ENCODE peak calls at places on chromosomes 4 and X, in four cellular contexts. N is activated CD4-positive, CD25-positive, alpha-beta regulatory T cell; P is effector memory CD8-positive, alpha-beta T cell; E is hepatocyte. S is an unnamed sample.
A peak's percentile ranks its signal among the peaks of the same experiment; 100 is the strongest.

GRCh38 chrX:95733426-95733825 is 951.2 kb upstream of the DIAPH2 start:
- DNase-seq in E (no peak), P (no peak), N (no peak), S (no peak)

GRCh38 chr4:128635141-128635911 is 174.2 kb upstream of the JADE1 start:
- DNase-seq in P (no peak), E (peak; percentile 92), N (no peak), S (no peak)

GRCh38 chr4:22237846-22238513 is 277.9 kb downstream of the ADGRA3 start:
- DNase-seq in P (no peak), E (peak; percentile 68), N (no peak), S (no peak)

GRCh38 chr4:147733614-147734344 is 1.9 kb downstream of the ARHGAP10 start:
- DNase-seq in N (no peak), E (no peak), P (no peak), S (peak; percentile 66)

GRCh38 chr4:7195546-7196282 is 3.4 kb downstream of the SORCS2 start:
- DNase-seq in E (no peak), N (no peak), P (no peak), S (peak; percentile 43)

GRCh38 chrX:39603291-39603690 is 494.5 kb downstream of the BCOR start:
- DNase-seq in E (no peak), P (no peak), N (no peak), S (peak; percentile 66)

GRCh38 chr4:184444215-184444952 is 30.0 kb downstream of the IRF2 start:
- DNase-seq in N (no peak), P (no peak), E (no peak), S (peak; percentile 12)

GRCh38 chrX:11758400-11759171 is 549 bp downstream of the MSL3 start:
- DNase-seq in P (peak; percentile 84), N (peak; percentile 69), E (peak; percentile 91), S (peak; percentile 85)

GRCh38 chr4:152983774-152984411 is 47.8 kb downstream of the FHDC1 start:
- DNase-seq in P (no peak), N (no peak), E (no peak), S (peak; percentile 68)

GRCh38 chr4:150145950-150146340 is 67.7 kb downstream of the DCLK2 start:
- DNase-seq in E (no peak), N (no peak), P (no peak), S (no peak)

GRCh38 chr4:27270435-27270834 is 409.8 kb downstream of the STIM2 start:
- DNase-seq in P (no peak), N (no peak), E (no peak), S (no peak)

GRCh38 chrX:134548844-134549205 is 88.9 kb downstream of the HPRT1 start:
- DNase-seq in E (no peak), N (no peak), P (no peak), S (no peak)

GRCh38 chr4:108360857-108361820 is 192.4 kb upstream of the LEF1 start:
- DNase-seq in P (no peak), N (no peak), E (peak; percentile 40), S (peak; percentile 99)

GRCh38 chr4:337932-338758 is 531 bp downstream of the ZNF141 start:
- DNase-seq in P (peak; percentile 26), E (peak; percentile 70), N (no peak), S (no peak)

GRCh38 chr4:108804648-108805273 is 41.9 kb upstream of the ETNPPL start:
- DNase-seq in E (no peak), P (no peak), N (no peak), S (no peak)

GRCh38 chr4:23934915-23935314 is 45.1 kb upstream of the PPARGC1A start:
- DNase-seq in P (no peak), E (peak; percentile 19), N (no peak), S (peak; percentile 64)

GRCh38 chr4:42149004-42149403 is 3.5 kb downstream of the BEND4 start:
- DNase-seq in E (no peak), P (no peak), N (no peak), S (no peak)

GRCh38 chrX:133921764-133922389 is 63.5 kb downstream of the GPC3 start:
- DNase-seq in P (no peak), N (no peak), E (peak; percentile 28), S (peak; percentile 78)

GRCh38 chr4:99934891-99935290 is 11.5 kb downstream of the DNAJB14 start:
- DNase-seq in P (no peak), N (no peak), E (no peak), S (no peak)

GRCh38 chrX:140057001-140057411 is 91.7 kb upstream of the CXorf66 start:
- DNase-seq in E (peak; percentile 88), N (peak; percentile 1), P (peak; percentile 7), S (peak; percentile 81)

GRCh38 chrX:47976254-47977151 is 27.3 kb downstream of the ZNF182 start:
- DNase-seq in N (no peak), P (no peak), E (no peak), S (no peak)

GRCh38 chrX:69387559-69388487 is 116.3 kb upstream of the NALF2 start:
- DNase-seq in N (no peak), E (peak; percentile 66), P (no peak), S (peak; percentile 91)

GRCh38 chr4:94668724-94669123 is 89.0 kb upstream of the BMPR1B start:
- DNase-seq in P (no peak), N (no peak), E (no peak), S (no peak)

GRCh38 chr4:26034849-26035248 is 120.8 kb downstream of the SMIM20 start:
- DNase-seq in E (no peak), N (no peak), P (no peak), S (no peak)

GRCh38 chrX:26146024-26146423 is 7.9 kb downstream of the MAGEB18 start:
- DNase-seq in N (no peak), E (no peak), P (no peak), S (no peak)

GRCh38 chr4:185504098-185505047 is 30.9 kb downstream of the PDLIM3 start:
- DNase-seq in E (no peak), N (no peak), P (no peak), S (no peak)

GRCh38 chr4:3408793-3409330 is 32.9 kb upstream of the HGFAC start:
- DNase-seq in N (no peak), P (no peak), E (no peak), S (no peak)

GRCh38 chr4:133154725-133155124 is 5.6 kb downstream of the PCDH10 start:
- DNase-seq in E (peak; percentile 57), P (no peak), N (no peak), S (peak; percentile 49)

GRCh38 chr4:23733476-23733875 is 156.4 kb downstream of the PPARGC1A start:
- DNase-seq in P (no peak), N (no peak), E (no peak), S (no peak)

GRCh38 chr4:109683621-109684253 is 19.5 kb downstream of the CASP6 start:
- DNase-seq in E (no peak), P (no peak), N (no peak), S (no peak)

GRCh38 chr4:70269674-70270073 is 27.3 kb downstream of the CSN3 start:
- DNase-seq in E (peak; percentile 9), P (no peak), N (no peak), S (no peak)